ENCODE peak calls at places on chromosomes 13 and 19, in eight cellular contexts. One of them, this sample, is unnamed.

GRCh38 chr13:104382941-104383340 is 1316.7 kb upstream of the SLC10A2 start:
- DNase-seq in neural progenitor cell: no peak
- DNase-seq in heart right ventricle: no peak
- DNase-seq in ELR: no peak
- DNase-seq in aorta: no peak
- DNase-seq in cardiac fibroblast: peak; percentile 7
- DNase-seq in stimulated activated CD4-positive, alpha-beta T cell treated with anti-CD3 and anti-CD28 coated beads, Interleukin-1b, Interleukin-23, amount 100 ng/mL, for 48 hours: no peak
- DNase-seq in memory B cell: no peak
- DNase-seq in this sample: no peak

GRCh38 chr19:29544656-29545360 is 19.0 kb downstream of the VSTM2B start:
- DNase-seq in neural progenitor cell: no peak
- DNase-seq in heart right ventricle: no peak
- DNase-seq in ELR: no peak
- DNase-seq in aorta: no peak
- DNase-seq in cardiac fibroblast: no peak
- DNase-seq in stimulated activated CD4-positive, alpha-beta T cell treated with anti-CD3 and anti-CD28 coated beads, Interleukin-1b, Interleukin-23, amount 100 ng/mL, for 48 hours: no peak
- DNase-seq in memory B cell: no peak
- DNase-seq in this sample: no peak

GRCh38 chr19:18672606-18673337 is 10.7 kb upstream of the CRTC1 start:
- DNase-seq in neural progenitor cell: peak; percentile 37
- DNase-seq in heart right ventricle: no peak
- DNase-seq in ELR: no peak
- DNase-seq in aorta: peak; percentile 83
- DNase-seq in cardiac fibroblast: peak; percentile 76
- DNase-seq in stimulated activated CD4-positive, alpha-beta T cell treated with anti-CD3 and anti-CD28 coated beads, Interleukin-1b, Interleukin-23, amount 100 ng/mL, for 48 hours: no peak
- DNase-seq in memory B cell: no peak
- DNase-seq in this sample: no peak

GRCh38 chr19:38245826-38246498 is 10.2 kb downstream of the PPP1R14A start:
- DNase-seq in neural progenitor cell: no peak
- DNase-seq in heart right ventricle: no peak
- DNase-seq in ELR: no peak
- DNase-seq in aorta: peak; percentile 82
- DNase-seq in cardiac fibroblast: peak; percentile 54
- DNase-seq in stimulated activated CD4-positive, alpha-beta T cell treated with anti-CD3 and anti-CD28 coated beads, Interleukin-1b, Interleukin-23, amount 100 ng/mL, for 48 hours: no peak
- DNase-seq in memory B cell: no peak
- DNase-seq in this sample: no peak

GRCh38 chr13:98981596-98982195 is 3.8 kb upstream of the DOCK9 start:
- DNase-seq in neural progenitor cell: no peak
- DNase-seq in heart right ventricle: no peak
- DNase-seq in ELR: peak; percentile 62
- DNase-seq in aorta: no peak
- DNase-seq in cardiac fibroblast: no peak
- DNase-seq in stimulated activated CD4-positive, alpha-beta T cell treated with anti-CD3 and anti-CD28 coated beads, Interleukin-1b, Interleukin-23, amount 100 ng/mL, for 48 hours: no peak
- DNase-seq in memory B cell: no peak
- DNase-seq in this sample: no peak

GRCh38 chr13:48902421-48902820 is 73.3 kb upstream of the FNDC3A start:
- DNase-seq in neural progenitor cell: peak; percentile 82
- DNase-seq in heart right ventricle: no peak
- DNase-seq in ELR: peak; percentile 19
- DNase-seq in aorta: peak; percentile 47
- DNase-seq in cardiac fibroblast: peak; percentile 77
- DNase-seq in stimulated activated CD4-positive, alpha-beta T cell treated with anti-CD3 and anti-CD28 coated beads, Interleukin-1b, Interleukin-23, amount 100 ng/mL, for 48 hours: no peak
- DNase-seq in memory B cell: no peak
- DNase-seq in this sample: no peak

GRCh38 chr13:52428295-52428694 is 22.1 kb downstream of the VPS36 start:
- DNase-seq in neural progenitor cell: no peak
- DNase-seq in heart right ventricle: peak; percentile 30
- DNase-seq in ELR: peak; percentile 81
- DNase-seq in aorta: no peak
- DNase-seq in cardiac fibroblast: peak; percentile 48
- DNase-seq in stimulated activated CD4-positive, alpha-beta T cell treated with anti-CD3 and anti-CD28 coated beads, Interleukin-1b, Interleukin-23, amount 100 ng/mL, for 48 hours: no peak
- DNase-seq in memory B cell: no peak
- DNase-seq in this sample: no peak

GRCh38 chr13:35857769-35858168 is 273.4 kb downstream of the DCLK1 start:
- DNase-seq in neural progenitor cell: peak; percentile 71
- DNase-seq in heart right ventricle: no peak
- DNase-seq in ELR: no peak
- DNase-seq in aorta: no peak
- DNase-seq in cardiac fibroblast: peak; percentile 34
- DNase-seq in stimulated activated CD4-positive, alpha-beta T cell treated with anti-CD3 and anti-CD28 coated beads, Interleukin-1b, Interleukin-23, amount 100 ng/mL, for 48 hours: no peak
- DNase-seq in memory B cell: no peak
- DNase-seq in this sample: no peak

GRCh38 chr19:18450934-18451836 is 13.3 kb upstream of the ISYNA1 start:
- DNase-seq in neural progenitor cell: peak; percentile 82
- DNase-seq in heart right ventricle: peak; percentile 86
- DNase-seq in ELR: peak; percentile 77
- DNase-seq in aorta: peak; percentile 87
- DNase-seq in cardiac fibroblast: peak; percentile 82
- DNase-seq in stimulated activated CD4-positive, alpha-beta T cell treated with anti-CD3 and anti-CD28 coated beads, Interleukin-1b, Interleukin-23, amount 100 ng/mL, for 48 hours: peak; percentile 84
- DNase-seq in memory B cell: peak; percentile 100
- DNase-seq in this sample: peak; percentile 80

GRCh38 chr13:113489171-113489548 is 1.4 kb downstream of the DCUN1D2 start:
- DNase-seq in neural progenitor cell: peak; percentile 63
- DNase-seq in heart right ventricle: no peak
- DNase-seq in ELR: no peak
- DNase-seq in aorta: no peak
- DNase-seq in cardiac fibroblast: no peak
- DNase-seq in stimulated activated CD4-positive, alpha-beta T cell treated with anti-CD3 and anti-CD28 coated beads, Interleukin-1b, Interleukin-23, amount 100 ng/mL, for 48 hours: no peak
- DNase-seq in memory B cell: no peak
- DNase-seq in this sample: no peak

GRCh38 chr13:22047082-22047784 is 376.4 kb downstream of the FGF9 start:
- DNase-seq in neural progenitor cell: no peak
- DNase-seq in heart right ventricle: no peak
- DNase-seq in ELR: no peak
- DNase-seq in aorta: no peak
- DNase-seq in cardiac fibroblast: no peak
- DNase-seq in stimulated activated CD4-positive, alpha-beta T cell treated with anti-CD3 and anti-CD28 coated beads, Interleukin-1b, Interleukin-23, amount 100 ng/mL, for 48 hours: no peak
- DNase-seq in memory B cell: no peak
- DNase-seq in this sample: no peak

GRCh38 chr19:16824658-16825311 is 4.4 kb upstream of the SIN3B start:
- DNase-seq in neural progenitor cell: peak; percentile 18
- DNase-seq in heart right ventricle: no peak
- DNase-seq in ELR: peak; percentile 71
- DNase-seq in aorta: no peak
- DNase-seq in cardiac fibroblast: no peak
- DNase-seq in stimulated activated CD4-positive, alpha-beta T cell treated with anti-CD3 and anti-CD28 coated beads, Interleukin-1b, Interleukin-23, amount 100 ng/mL, for 48 hours: no peak
- DNase-seq in memory B cell: no peak
- DNase-seq in this sample: no peak

GRCh38 chr19:52992109-52993004 is 21.4 kb upstream of the ERVV-1 start:
- DNase-seq in neural progenitor cell: peak; percentile 41
- DNase-seq in heart right ventricle: peak; percentile 5
- DNase-seq in ELR: peak; percentile 41
- DNase-seq in aorta: peak; percentile 54
- DNase-seq in cardiac fibroblast: peak; percentile 5
- DNase-seq in stimulated activated CD4-positive, alpha-beta T cell treated with anti-CD3 and anti-CD28 coated beads, Interleukin-1b, Interleukin-23, amount 100 ng/mL, for 48 hours: no peak
- DNase-seq in memory B cell: peak; percentile 13
- DNase-seq in this sample: no peak

This sample was measured in gastrocnemius medialis.